ENCODE peak calls at places on chromosomes 4 and X, in ten cellular contexts. K, N, S, U, G, Z, L, Y, I and M are unnamed samples.

GRCh38 chrX:12701625-12702024 is 89.6 kb upstream of the PRPS2 start:
- DNase-seq in K (peak; percentile 21), N (peak; percentile 50), S (no peak), U (peak; percentile 1), G (peak; percentile 14), Z (peak; percentile 77), L (peak; percentile 52), Y (peak; percentile 3), I (peak; percentile 48), M (peak; percentile 13)

GRCh38 chr4:184824081-184824775 is 1.5 kb downstream of the ACSL1 start:
- DNase-seq in K (no peak), N (no peak), S (no peak), U (no peak), G (no peak), Z (peak; percentile 62), L (no peak), Y (no peak), I (no peak), M (no peak)

GRCh38 chr4:56049428-56050212 is 100.9 kb downstream of the CEP135 start:
- DNase-seq in K (no peak), N (peak; percentile 69), S (no peak), U (no peak), G (no peak), Z (peak; percentile 10), L (peak; percentile 36), Y (no peak), I (no peak), M (peak; percentile 23)

GRCh38 chrX:45710081-45710801 is 509.6 kb upstream of the DIPK2B start:
- DNase-seq in K (no peak), N (peak; percentile 2), S (no peak), U (peak; percentile 89), G (peak; percentile 35), Z (peak; percentile 99), L (no peak), Y (peak; percentile 78), I (no peak), M (no peak)

GRCh38 chr4:173381610-173382009 is 10.9 kb downstream of the SAP30 start:
- DNase-seq in K (no peak), N (no peak), S (no peak), U (no peak), G (no peak), Z (no peak), L (no peak), Y (no peak), I (no peak), M (no peak)

GRCh38 chr4:94455081-94455480 is 3.3 kb downstream of the PDLIM5 start:
- DNase-seq in K (no peak), N (no peak), S (no peak), U (no peak), G (no peak), Z (peak; percentile 50), L (no peak), Y (peak; percentile 22), I (no peak), M (no peak)

GRCh38 chrX:55201930-55202579 is 18.1 kb upstream of the PAGE5 start:
- DNase-seq in K (no peak), N (no peak), S (no peak), U (no peak), G (no peak), Z (no peak), L (no peak), Y (no peak), I (no peak), M (peak; percentile 52)

GRCh38 chr4:53633608-53634007 is 42.3 kb upstream of the LNX1 start:
- DNase-seq in K (no peak), N (no peak), S (no peak), U (no peak), G (no peak), Z (no peak), L (no peak), Y (no peak), I (no peak), M (no peak)

GRCh38 chr4:157271166-157271869 is 50.8 kb downstream of the GRIA2 start:
- DNase-seq in K (no peak), N (no peak), S (no peak), U (no peak), G (no peak), Z (peak; percentile 58), L (no peak), Y (no peak), I (no peak), M (no peak)

GRCh38 chrX:55710701-55711100 is 6.8 kb upstream of the RRAGB start:
- DNase-seq in K (no peak), N (no peak), S (no peak), U (no peak), G (no peak), Z (peak; percentile 71), L (no peak), Y (peak; percentile 24), I (no peak), M (no peak)

GRCh38 chrX:38804481-38805293 is 3.4 kb downstream of the MID1IP1 start:
- DNase-seq in K (no peak), N (peak; percentile 52), S (peak; percentile 17), U (no peak), G (peak; percentile 23), Z (peak; percentile 34), L (peak; percentile 29), Y (no peak), I (no peak), M (no peak)

GRCh38 chr4:1511441-1512041 is 105.3 kb upstream of the NKX1-1 start:
- DNase-seq in K (peak; percentile 3), N (peak; percentile 55), S (peak; percentile 50), U (no peak), G (peak; percentile 24), Z (peak; percentile 67), L (peak; percentile 19), Y (no peak), I (no peak), M (peak; percentile 69)

GRCh38 chrX:86013792-86014191 is 33.6 kb downstream of the CHM start:
- DNase-seq in K (no peak), N (no peak), S (no peak), U (no peak), G (no peak), Z (no peak), L (no peak), Y (no peak), I (no peak), M (no peak)

GRCh38 chr4:161183729-161184128 is 980.1 kb downstream of the FSTL5 start:
- DNase-seq in K (no peak), N (no peak), S (no peak), U (no peak), G (no peak), Z (no peak), L (no peak), Y (no peak), I (no peak), M (no peak)

GRCh38 chr4:10096976-10097330 is 19.6 kb downstream of the WDR1 start:
- DNase-seq in K (no peak), N (no peak), S (no peak), U (no peak), G (no peak), Z (no peak), L (peak; percentile 59), Y (no peak), I (no peak), M (no peak)

GRCh38 chrX:153669174-153669890 is 4.3 kb downstream of the PNCK start:
- DNase-seq in K (no peak), N (peak; percentile 83), S (peak; percentile 32), U (no peak), G (peak; percentile 35), Z (no peak), L (peak; percentile 10), Y (no peak), I (no peak), M (no peak)

GRCh38 chr4:47686294-47686872 is 151.5 kb downstream of the CORIN start:
- DNase-seq in K (no peak), N (peak; percentile 42), S (peak; percentile 37), U (no peak), G (peak; percentile 65), Z (peak; percentile 62), L (peak; percentile 67), Y (no peak), I (peak; percentile 19), M (peak; percentile 57)

GRCh38 chrX:77447339-77448149 is at the start of gene FGF16:
- DNase-seq in K (no peak), N (peak; percentile 45), S (no peak), U (no peak), G (no peak), Z (no peak), L (no peak), Y (no peak), I (no peak), M (no peak)

GRCh38 chr4:80270321-80270720 is 3.9 kb downstream of the FGF5 start:
- DNase-seq in K (no peak), N (no peak), S (no peak), U (no peak), G (no peak), Z (no peak), L (no peak), Y (no peak), I (no peak), M (no peak)

GRCh38 chrX:105190252-105190853 is 30.1 kb downstream of the TEX13A start:
- DNase-seq in K (no peak), N (peak; percentile 7), S (no peak), U (no peak), G (peak; percentile 4), Z (peak; percentile 52), L (peak; percentile 42), Y (no peak), I (no peak), M (no peak)

GRCh38 chr4:146472404-146472803 is 49.3 kb downstream of the SLC10A7 start:
- DNase-seq in K (no peak), N (peak; percentile 42), S (no peak), U (no peak), G (no peak), Z (no peak), L (no peak), Y (no peak), I (no peak), M (no peak)

GRCh38 chr4:83389037-83389755 is 54.5 kb upstream of the HPSE start:
- DNase-seq in K (no peak), N (no peak), S (no peak), U (no peak), G (no peak), Z (peak; percentile 70), L (peak; percentile 36), Y (no peak), I (no peak), M (no peak)